ENCODE peak calls at places on chromosomes 11 and 22, in four cellular contexts. C, V, I and Z are unnamed samples.

GRCh38 chr22:38824587-38824986 is 19.2 kb downstream of the NPTXR start:
- DNase-seq in C (peak; percentile 67), V (peak; percentile 69), I (peak; percentile 95), Z (peak; percentile 35)

GRCh38 chr11:79942071-79942470 is 501.2 kb upstream of the TENM4 start:
- DNase-seq in C (no peak), V (no peak), I (no peak), Z (no peak)

GRCh38 chr11:69974528-69974927 is 103.6 kb upstream of the ANO1 start:
- DNase-seq in C (no peak), V (no peak), I (no peak), Z (no peak)

GRCh38 chr11:68832476-68833176 is 9.1 kb downstream of the CPT1A start:
- DNase-seq in C (no peak), V (no peak), I (no peak), Z (no peak)

GRCh38 chr22:31085493-31085824 is 4.3 kb downstream of the SMTN start:
- DNase-seq in C (no peak), V (no peak), I (no peak), Z (no peak)

GRCh38 chr11:121063728-121064127 is 37.3 kb upstream of the TECTA start:
- DNase-seq in C (no peak), V (no peak), I (peak; percentile 16), Z (no peak)

GRCh38 chr11:110409174-110409573 is 20.6 kb upstream of the FDX1 start:
- DNase-seq in C (no peak), V (no peak), I (no peak), Z (no peak)

GRCh38 chr11:48210052-48210451 is 6.6 kb upstream of the OR4B1 start:
- DNase-seq in C (no peak), V (no peak), I (no peak), Z (no peak)

GRCh38 chr11:111977141-111978027 is 40.2 kb downstream of the DIXDC1 start:
- DNase-seq in C (no peak), V (peak; percentile 87), I (peak; percentile 61), Z (no peak)

GRCh38 chr11:7577226-7577882 is 63.6 kb downstream of the PPFIBP2 start:
- DNase-seq in C (no peak), V (no peak), I (no peak), Z (no peak)

GRCh38 chr22:47651216-47651987 is 889.0 kb downstream of the TBC1D22A start:
- DNase-seq in C (no peak), V (no peak), I (no peak), Z (no peak)

GRCh38 chr11:117629146-117629545 is 167.9 kb downstream of the DSCAML1 start:
- DNase-seq in C (no peak), V (no peak), I (no peak), Z (no peak)

GRCh38 chr11:117633186-117633585 is 163.8 kb downstream of the DSCAML1 start:
- DNase-seq in C (no peak), V (no peak), I (peak; percentile 63), Z (no peak)

GRCh38 chr11:117633976-117634755 is 162.8 kb downstream of the DSCAML1 start:
- DNase-seq in C (no peak), V (no peak), I (no peak), Z (no peak)

GRCh38 chr11:117629891-117630538 is 167.0 kb downstream of the DSCAML1 start:
- DNase-seq in C (no peak), V (no peak), I (no peak), Z (no peak)

DNA sequence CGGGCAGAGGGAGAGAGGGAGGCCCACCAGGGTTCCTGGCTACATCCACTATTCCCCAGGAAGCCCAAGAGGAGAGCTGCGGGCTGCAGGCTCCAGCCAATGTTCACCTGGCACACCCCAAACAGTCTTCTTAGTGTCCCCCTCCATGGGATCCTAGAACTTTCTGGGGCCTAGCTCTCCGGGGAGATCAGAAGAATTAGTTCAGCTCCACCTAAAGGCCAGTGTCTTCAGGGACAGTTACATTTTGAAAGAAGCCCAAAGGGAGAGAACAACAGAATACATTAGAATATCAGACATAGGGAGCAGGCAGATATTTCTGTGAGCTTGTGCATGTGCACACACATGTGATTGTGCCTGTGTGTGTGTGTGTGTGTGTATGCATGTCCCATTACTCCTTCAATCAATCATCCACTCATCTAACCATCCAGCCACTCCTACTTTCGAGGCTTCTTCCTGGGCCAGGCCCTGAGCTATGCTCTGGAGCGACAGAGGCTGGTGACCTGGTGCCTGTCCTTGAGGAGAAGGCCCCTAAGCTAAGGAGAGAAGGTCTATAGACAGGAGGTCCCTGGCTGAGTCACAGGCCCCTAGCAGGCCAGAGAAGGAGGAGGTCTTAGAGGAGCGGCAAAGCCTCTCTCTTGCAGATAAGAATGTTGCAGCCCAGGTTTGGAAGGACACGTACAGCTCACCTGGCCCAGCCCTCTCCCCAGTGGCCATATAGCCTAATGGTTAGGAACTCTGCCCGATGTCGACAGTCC is 165.5 kb downstream of the DSCAML1 start:
- DNase-seq in C (no peak), V (no peak), I (no peak), Z (no peak)
- TF ChIP-seq CTCF in C (no peak), V (peak; percentile 18), I (no peak), Z (no peak)

GRCh38 chr11:42407379-42407778 is 904.4 kb upstream of the API5 start:
- DNase-seq in C (no peak), V (no peak), I (peak; percentile 76), Z (no peak)
- TF ChIP-seq CTCF in C (no peak), V (no peak), I (peak; percentile 34), Z (peak; percentile 19)

GRCh38 chr11:15861256-15861655 is 495.1 kb downstream of the SOX6 start:
- DNase-seq in C (no peak), V (no peak), I (no peak), Z (no peak)
- TF ChIP-seq CTCF in C (no peak), V (no peak), I (no peak), Z (no peak)

GRCh38 chr11:15276616-15277015 is 161.9 kb downstream of the INSC start:
- DNase-seq in C (no peak), V (no peak), I (peak; percentile 26), Z (no peak)
- TF ChIP-seq CTCF in C (peak; percentile 55), V (peak; percentile 77), I (peak; percentile 27), Z (peak; percentile 50)

DNA sequence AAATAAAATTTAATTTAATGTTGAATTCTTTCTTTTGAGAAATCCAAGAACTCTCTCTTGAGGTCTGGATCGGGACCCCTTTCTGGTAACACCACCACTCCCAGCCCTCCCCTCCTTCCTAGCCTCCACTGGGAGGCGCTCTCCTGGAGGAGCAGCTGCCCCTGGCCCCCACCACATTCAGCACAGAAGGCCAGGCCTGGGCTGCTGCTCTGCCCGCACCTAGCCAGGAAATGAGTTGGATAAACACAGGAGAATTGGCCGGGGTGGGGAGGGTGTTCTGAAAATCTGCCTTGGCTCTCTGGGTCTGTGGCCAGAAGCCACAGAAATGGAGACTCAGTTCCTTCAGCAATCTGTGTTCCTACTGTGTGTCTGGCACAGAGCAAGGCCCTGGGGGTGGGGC is 31.2 kb downstream of the C22orf42 start:
- DNase-seq in C (no peak), V (no peak), I (no peak), Z (no peak)
- TF ChIP-seq CTCF in C (no peak), V (no peak), I (no peak), Z (no peak)

GRCh38 chr11:63763506-63764200 is 4.9 kb downstream of the ZFTA start:
- DNase-seq in C (no peak), V (no peak), I (peak; percentile 52), Z (no peak)

GRCh38 chr11:63764201-63764711 is 4.3 kb downstream of the ZFTA start:
- DNase-seq in C (no peak), V (no peak), I (no peak), Z (no peak)

GRCh38 chr11:63761173-63761572 is 7.4 kb downstream of the ZFTA start:
- DNase-seq in C (no peak), V (no peak), I (no peak), Z (no peak)

GRCh38 chr11:63761870-63762661 is 6.5 kb downstream of the ZFTA start:
- DNase-seq in C (no peak), V (no peak), I (peak; percentile 42), Z (no peak)

DNA sequence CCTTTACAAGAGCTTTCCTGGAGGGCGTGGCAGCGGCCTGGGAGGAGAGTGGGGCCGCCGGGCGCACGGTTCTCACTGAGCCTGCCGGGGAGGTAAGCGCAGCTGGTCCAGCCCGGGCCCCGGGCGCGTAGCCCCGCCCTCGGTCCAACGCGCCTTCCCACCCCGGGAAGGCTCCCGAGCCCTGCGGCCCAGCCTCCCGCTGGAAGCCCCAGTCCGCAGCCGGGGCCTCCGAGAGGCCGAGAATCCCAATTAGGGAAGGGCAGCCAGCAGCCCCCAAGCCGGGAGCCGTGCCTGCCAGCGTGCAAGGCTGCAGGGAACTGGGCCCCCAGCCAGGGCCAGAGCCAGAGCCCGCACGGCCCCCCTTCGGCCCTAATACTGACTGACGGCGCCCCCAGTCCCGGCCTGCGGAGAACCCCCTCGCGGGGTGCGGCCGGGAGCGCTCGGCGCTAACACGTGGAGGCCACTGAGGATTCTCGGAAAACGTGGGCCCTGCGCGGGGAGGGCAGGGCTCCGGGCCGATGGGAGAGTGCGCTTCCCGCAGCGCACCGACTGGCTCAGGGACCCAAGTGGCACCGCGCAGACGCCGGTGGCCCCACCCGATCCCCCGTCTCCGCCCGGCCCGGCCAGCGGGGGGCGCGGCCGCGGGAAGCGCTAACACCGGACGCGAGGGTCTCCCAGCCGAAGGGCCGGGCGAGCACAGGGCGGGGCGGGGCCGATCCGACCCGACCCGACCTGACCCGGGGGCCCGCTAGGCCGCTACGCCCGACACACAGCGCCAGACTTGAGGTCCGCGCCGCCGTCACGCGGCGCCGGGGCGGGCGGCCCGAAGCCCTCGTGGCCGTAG is 5.7 kb downstream of the ZFTA start:
- DNase-seq in C (no peak), V (no peak), I (peak; percentile 58), Z (no peak)
- TF ChIP-seq CTCF in C (no peak), V (no peak), I (no peak), Z (no peak)

GRCh38 chr11:123247498-123247799 is 52.4 kb upstream of the CLMP start:
- DNase-seq in C (no peak), V (no peak), I (no peak), Z (no peak)
- TF ChIP-seq CTCF in C (no peak), V (peak; percentile 52), I (no peak), Z (no peak)

DNA sequence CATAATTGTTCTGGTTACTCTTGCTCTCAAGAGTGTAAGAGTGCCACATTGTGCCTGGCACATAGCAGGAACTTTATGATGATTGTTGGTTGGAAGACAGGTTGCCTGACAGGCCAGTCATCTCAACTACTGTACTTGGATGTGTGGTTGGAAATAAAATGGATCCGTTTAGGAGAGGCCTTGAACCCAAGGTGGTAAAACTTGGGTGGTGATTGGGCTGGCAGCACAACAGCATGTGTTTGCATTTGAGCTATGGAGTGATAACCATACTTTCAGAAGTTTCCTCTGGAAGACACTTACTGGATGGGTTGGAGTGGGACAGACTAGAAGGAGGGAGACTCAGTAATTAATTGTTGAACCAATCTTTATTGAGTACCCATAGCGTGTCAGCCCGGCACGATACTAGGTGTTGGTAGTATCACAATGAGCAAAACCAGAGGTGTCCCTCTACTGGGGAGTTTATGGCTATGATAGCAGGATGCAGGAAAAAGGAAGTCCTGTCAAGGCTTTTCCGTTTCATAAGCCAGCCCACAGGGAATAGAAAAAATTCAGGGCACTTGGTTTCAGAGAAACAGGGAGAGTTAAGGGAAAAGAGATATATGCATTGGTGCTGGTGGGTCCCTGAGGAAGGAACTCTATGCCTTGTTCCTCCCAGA is 3.1 kb upstream of the TMEM109 start:
- DNase-seq in C (no peak), V (no peak), I (no peak), Z (no peak)
- TF ChIP-seq CTCF in C (no peak), V (no peak), I (no peak), Z (no peak)

DNA sequence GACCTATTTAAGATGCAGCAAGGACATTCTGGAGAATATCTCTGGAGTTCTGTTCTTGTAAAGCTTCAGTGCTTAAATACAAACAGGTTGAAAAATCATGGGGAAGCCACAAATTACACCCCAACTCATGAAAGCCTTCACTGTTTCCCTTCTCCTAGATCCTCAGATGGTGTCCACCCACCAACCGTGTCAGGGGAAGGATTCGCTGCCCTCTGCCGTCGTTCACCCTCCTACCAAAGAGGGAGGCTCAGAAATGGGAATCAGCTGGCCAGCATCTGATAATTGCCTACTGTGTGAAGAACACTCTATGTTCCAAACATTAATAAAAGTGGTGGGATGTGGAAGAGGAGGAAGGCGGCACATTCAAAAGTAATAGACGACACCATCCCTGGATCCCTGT is 7.4 kb upstream of the HEPACAM start:
- DNase-seq in C (no peak), V (no peak), I (no peak), Z (no peak)
- TF ChIP-seq CTCF in C (no peak), V (peak; percentile 15), I (no peak), Z (no peak)